ENCODE peak calls at places on chromosomes 4 and X, in seven cellular contexts. One of them, this sample, is unnamed.

GRCh38 chrX:131393426-131393825 is 104.3 kb upstream of the IGSF1 start:
- DNase-seq in T-helper 2 cell: no peak
- DNase-seq in ovary: no peak
- DNase-seq in transverse colon: no peak
- DNase-seq in RPMI7951: no peak
- DNase-seq in GM12865: no peak
- DNase-seq in D341Med: no peak
- DNase-seq in this sample: no peak

GRCh38 chr4:3628868-3629175 is 96.6 kb upstream of the LRPAP1 start:
- DNase-seq in GM12865: no peak
- DNase-seq in RPMI7951: no peak
- DNase-seq in T-helper 2 cell: no peak
- DNase-seq in ovary: no peak
- DNase-seq in transverse colon: no peak
- DNase-seq in D341Med: no peak
- DNase-seq in this sample: no peak

GRCh38 chr4:87278335-87278794 is 44.3 kb downstream of the HSD17B13 start:
- DNase-seq in GM12865: no peak
- DNase-seq in T-helper 2 cell: no peak
- DNase-seq in RPMI7951: no peak
- DNase-seq in ovary: no peak
- DNase-seq in D341Med: no peak
- DNase-seq in transverse colon: no peak
- DNase-seq in this sample: no peak

GRCh38 chrX:19735244-19735643 is 152.2 kb downstream of the SH3KBP1 start:
- DNase-seq in D341Med: no peak
- DNase-seq in RPMI7951: no peak
- DNase-seq in GM12865: peak; percentile 47
- DNase-seq in ovary: no peak
- DNase-seq in transverse colon: no peak
- DNase-seq in T-helper 2 cell: no peak
- DNase-seq in this sample: no peak

GRCh38 chrX:2409796-2410195 is 91.0 kb downstream of the DHRSX start:
- DNase-seq in RPMI7951: no peak
- DNase-seq in T-helper 2 cell: no peak
- DNase-seq in transverse colon: no peak
- DNase-seq in ovary: no peak
- DNase-seq in D341Med: no peak
- DNase-seq in GM12865: no peak
- DNase-seq in this sample: no peak

GRCh38 chr4:93147524-93148212 is 680.9 kb upstream of the ATOH1 start:
- DNase-seq in D341Med: no peak
- DNase-seq in RPMI7951: no peak
- DNase-seq in T-helper 2 cell: no peak
- DNase-seq in ovary: no peak
- DNase-seq in transverse colon: no peak
- DNase-seq in GM12865: no peak
- DNase-seq in this sample: no peak

GRCh38 chr4:38560340-38560739 is 103.7 kb upstream of the KLF3 start:
- DNase-seq in transverse colon: no peak
- DNase-seq in D341Med: no peak
- DNase-seq in ovary: no peak
- DNase-seq in T-helper 2 cell: no peak
- DNase-seq in RPMI7951: no peak
- DNase-seq in GM12865: no peak
- DNase-seq in this sample: no peak

GRCh38 chrX:115968436-115969252 is 201.9 kb upstream of the AGTR2 start:
- DNase-seq in RPMI7951: peak; percentile 29
- DNase-seq in GM12865: no peak
- DNase-seq in D341Med: no peak
- DNase-seq in T-helper 2 cell: no peak
- DNase-seq in transverse colon: peak; percentile 58
- DNase-seq in ovary: peak; percentile 41
- DNase-seq in this sample: peak; percentile 76

GRCh38 chrX:57906790-57907189 is 3.5 kb downstream of the ZXDA start:
- DNase-seq in ovary: no peak
- DNase-seq in T-helper 2 cell: no peak
- DNase-seq in GM12865: no peak
- DNase-seq in RPMI7951: peak; percentile 72
- DNase-seq in transverse colon: no peak
- DNase-seq in D341Med: no peak
- DNase-seq in this sample: no peak

GRCh38 chr4:11640584-11640983 is 211.9 kb upstream of the HS3ST1 start:
- DNase-seq in T-helper 2 cell: no peak
- DNase-seq in transverse colon: no peak
- DNase-seq in GM12865: no peak
- DNase-seq in ovary: no peak
- DNase-seq in D341Med: no peak
- DNase-seq in RPMI7951: peak; percentile 13
- DNase-seq in this sample: no peak

GRCh38 chr4:15917297-15917696 is 21.2 kb downstream of the FGFBP1 start:
- DNase-seq in ovary: no peak
- DNase-seq in transverse colon: no peak
- DNase-seq in GM12865: no peak
- DNase-seq in D341Med: no peak
- DNase-seq in RPMI7951: no peak
- DNase-seq in T-helper 2 cell: no peak
- DNase-seq in this sample: no peak

This sample was measured in upper lobe of right lung.